ENCODE peak calls at places on chromosome 17, in ten cellular contexts. One of them, this sample, is unnamed.

GRCh38 chr17:50027639-50028206 is 28.2 kb upstream of the ITGA3 start:
- DNase-seq in right atrium auricular region: peak
- DNase-seq in activated naive CD8-positive, alpha-beta T cell treated with anti-CD3 and anti-CD28 coated beads for 36 hours: no peak
- DNase-seq in epithelial cell of prostate: peak
- DNase-seq in GM03348: peak
- DNase-seq in HT1080: peak
- DNase-seq in CD4-positive, alpha-beta T cell: no peak
- DNase-seq in activated T-helper 2 cell treated with anti-CD3 and anti-CD28 coated beads, Interferon-gamma antibody, Interleukin-2, Interleukin-4, amounts not matched to agents 10 μg/mL and 5 μg/mL and 100 μg/mL, durations not matched to agents 14 hours and 24 hours and 36 hours: no peak
- DNase-seq in frontal cortex: no peak
- DNase-seq in testis: no peak
- DNase-seq in this sample: peak

GRCh38 chr17:77349976-77350830 is 209.4 kb downstream of the SEC14L1 start:
- DNase-seq in right atrium auricular region: peak
- DNase-seq in HT1080: no peak
- DNase-seq in testis: peak
- DNase-seq in activated naive CD8-positive, alpha-beta T cell treated with anti-CD3 and anti-CD28 coated beads for 36 hours: no peak
- DNase-seq in activated T-helper 2 cell treated with anti-CD3 and anti-CD28 coated beads, Interferon-gamma antibody, Interleukin-2, Interleukin-4, amounts not matched to agents 10 μg/mL and 5 μg/mL and 100 μg/mL, durations not matched to agents 14 hours and 24 hours and 36 hours: no peak
- DNase-seq in CD4-positive, alpha-beta T cell: no peak
- DNase-seq in epithelial cell of prostate: no peak
- DNase-seq in frontal cortex: no peak
- DNase-seq in GM03348: peak
- DNase-seq in this sample: no peak

GRCh38 chr17:57905875-57906455 is 49.2 kb downstream of the CUEDC1 start:
- DNase-seq in HT1080: no peak
- DNase-seq in activated naive CD8-positive, alpha-beta T cell treated with anti-CD3 and anti-CD28 coated beads for 36 hours: no peak
- DNase-seq in epithelial cell of prostate: no peak
- DNase-seq in GM03348: no peak
- DNase-seq in testis: no peak
- DNase-seq in CD4-positive, alpha-beta T cell: no peak
- DNase-seq in right atrium auricular region: no peak
- DNase-seq in frontal cortex: no peak
- DNase-seq in activated T-helper 2 cell treated with anti-CD3 and anti-CD28 coated beads, Interferon-gamma antibody, Interleukin-2, Interleukin-4, amounts not matched to agents 10 μg/mL and 5 μg/mL and 100 μg/mL, durations not matched to agents 14 hours and 24 hours and 36 hours: no peak
- DNase-seq in this sample: no peak

GRCh38 chr17:296382-296781 is 56.2 kb downstream of the RPH3AL start:
- DNase-seq in activated T-helper 2 cell treated with anti-CD3 and anti-CD28 coated beads, Interferon-gamma antibody, Interleukin-2, Interleukin-4, amounts not matched to agents 10 μg/mL and 5 μg/mL and 100 μg/mL, durations not matched to agents 14 hours and 24 hours and 36 hours: no peak
- DNase-seq in testis: no peak
- DNase-seq in GM03348: no peak
- DNase-seq in CD4-positive, alpha-beta T cell: no peak
- DNase-seq in right atrium auricular region: no peak
- DNase-seq in epithelial cell of prostate: no peak
- DNase-seq in activated naive CD8-positive, alpha-beta T cell treated with anti-CD3 and anti-CD28 coated beads for 36 hours: no peak
- DNase-seq in HT1080: no peak
- DNase-seq in frontal cortex: no peak
- DNase-seq in this sample: no peak

GRCh38 chr17:63675231-63675606 is 24.7 kb downstream of the LIMD2 start:
- DNase-seq in epithelial cell of prostate: no peak
- DNase-seq in CD4-positive, alpha-beta T cell: no peak
- DNase-seq in activated naive CD8-positive, alpha-beta T cell treated with anti-CD3 and anti-CD28 coated beads for 36 hours: no peak
- DNase-seq in testis: no peak
- DNase-seq in frontal cortex: no peak
- DNase-seq in HT1080: peak
- DNase-seq in right atrium auricular region: no peak
- DNase-seq in activated T-helper 2 cell treated with anti-CD3 and anti-CD28 coated beads, Interferon-gamma antibody, Interleukin-2, Interleukin-4, amounts not matched to agents 10 μg/mL and 5 μg/mL and 100 μg/mL, durations not matched to agents 14 hours and 24 hours and 36 hours: no peak
- DNase-seq in GM03348: no peak
- DNase-seq in this sample: no peak

GRCh38 chr17:69141802-69142472 is at the start of gene ABCA6:
- DNase-seq in GM03348: peak
- DNase-seq in CD4-positive, alpha-beta T cell: no peak
- DNase-seq in HT1080: peak
- DNase-seq in frontal cortex: no peak
- DNase-seq in right atrium auricular region: no peak
- DNase-seq in testis: no peak
- DNase-seq in epithelial cell of prostate: no peak
- DNase-seq in activated T-helper 2 cell treated with anti-CD3 and anti-CD28 coated beads, Interferon-gamma antibody, Interleukin-2, Interleukin-4, amounts not matched to agents 10 μg/mL and 5 μg/mL and 100 μg/mL, durations not matched to agents 14 hours and 24 hours and 36 hours: no peak
- DNase-seq in activated naive CD8-positive, alpha-beta T cell treated with anti-CD3 and anti-CD28 coated beads for 36 hours: no peak
- DNase-seq in this sample: no peak

GRCh38 chr17:39834017-39834416 is 30.1 kb downstream of the IKZF3 start:
- DNase-seq in CD4-positive, alpha-beta T cell: no peak
- DNase-seq in testis: no peak
- DNase-seq in right atrium auricular region: no peak
- DNase-seq in GM03348: no peak
- DNase-seq in activated naive CD8-positive, alpha-beta T cell treated with anti-CD3 and anti-CD28 coated beads for 36 hours: no peak
- DNase-seq in frontal cortex: no peak
- DNase-seq in epithelial cell of prostate: no peak
- DNase-seq in HT1080: no peak
- DNase-seq in activated T-helper 2 cell treated with anti-CD3 and anti-CD28 coated beads, Interferon-gamma antibody, Interleukin-2, Interleukin-4, amounts not matched to agents 10 μg/mL and 5 μg/mL and 100 μg/mL, durations not matched to agents 14 hours and 24 hours and 36 hours: no peak
- DNase-seq in this sample: no peak

GRCh38 chr17:4040784-4041183 is 76.5 kb upstream of the ATP2A3 start:
- DNase-seq in epithelial cell of prostate: no peak
- DNase-seq in HT1080: no peak
- DNase-seq in frontal cortex: no peak
- DNase-seq in activated T-helper 2 cell treated with anti-CD3 and anti-CD28 coated beads, Interferon-gamma antibody, Interleukin-2, Interleukin-4, amounts not matched to agents 10 μg/mL and 5 μg/mL and 100 μg/mL, durations not matched to agents 14 hours and 24 hours and 36 hours: no peak
- DNase-seq in GM03348: no peak
- DNase-seq in CD4-positive, alpha-beta T cell: no peak
- DNase-seq in right atrium auricular region: no peak
- DNase-seq in activated naive CD8-positive, alpha-beta T cell treated with anti-CD3 and anti-CD28 coated beads for 36 hours: no peak
- DNase-seq in testis: no peak
- DNase-seq in this sample: no peak

GRCh38 chr17:80883831-80884735 is 107.6 kb upstream of the CHMP6 start:
- DNase-seq in epithelial cell of prostate: no peak
- DNase-seq in activated T-helper 2 cell treated with anti-CD3 and anti-CD28 coated beads, Interferon-gamma antibody, Interleukin-2, Interleukin-4, amounts not matched to agents 10 μg/mL and 5 μg/mL and 100 μg/mL, durations not matched to agents 14 hours and 24 hours and 36 hours: no peak
- DNase-seq in frontal cortex: no peak
- DNase-seq in activated naive CD8-positive, alpha-beta T cell treated with anti-CD3 and anti-CD28 coated beads for 36 hours: no peak
- DNase-seq in GM03348: no peak
- DNase-seq in right atrium auricular region: no peak
- DNase-seq in HT1080: no peak
- DNase-seq in testis: no peak
- DNase-seq in CD4-positive, alpha-beta T cell: no peak
- DNase-seq in this sample: peak

GRCh38 chr17:50977487-50978159 is 111.5 kb upstream of the TOB1 start:
- DNase-seq in CD4-positive, alpha-beta T cell: no peak
- DNase-seq in activated naive CD8-positive, alpha-beta T cell treated with anti-CD3 and anti-CD28 coated beads for 36 hours: no peak
- DNase-seq in activated T-helper 2 cell treated with anti-CD3 and anti-CD28 coated beads, Interferon-gamma antibody, Interleukin-2, Interleukin-4, amounts not matched to agents 10 μg/mL and 5 μg/mL and 100 μg/mL, durations not matched to agents 14 hours and 24 hours and 36 hours: no peak
- DNase-seq in epithelial cell of prostate: no peak
- DNase-seq in testis: no peak
- DNase-seq in GM03348: no peak
- DNase-seq in right atrium auricular region: no peak
- DNase-seq in HT1080: no peak
- DNase-seq in frontal cortex: no peak
- DNase-seq in this sample: no peak

GRCh38 chr17:65592131-65592965 is 30.9 kb upstream of the AXIN2 start:
- DNase-seq in testis: no peak
- DNase-seq in activated naive CD8-positive, alpha-beta T cell treated with anti-CD3 and anti-CD28 coated beads for 36 hours: no peak
- DNase-seq in CD4-positive, alpha-beta T cell: no peak
- DNase-seq in right atrium auricular region: no peak
- DNase-seq in HT1080: no peak
- DNase-seq in frontal cortex: no peak
- DNase-seq in GM03348: no peak
- DNase-seq in activated T-helper 2 cell treated with anti-CD3 and anti-CD28 coated beads, Interferon-gamma antibody, Interleukin-2, Interleukin-4, amounts not matched to agents 10 μg/mL and 5 μg/mL and 100 μg/mL, durations not matched to agents 14 hours and 24 hours and 36 hours: no peak
- DNase-seq in epithelial cell of prostate: no peak
- DNase-seq in this sample: no peak

GRCh38 chr17:73278049-73278464 is 16.4 kb upstream of the CPSF4L start:
- DNase-seq in activated T-helper 2 cell treated with anti-CD3 and anti-CD28 coated beads, Interferon-gamma antibody, Interleukin-2, Interleukin-4, amounts not matched to agents 10 μg/mL and 5 μg/mL and 100 μg/mL, durations not matched to agents 14 hours and 24 hours and 36 hours: no peak
- DNase-seq in activated naive CD8-positive, alpha-beta T cell treated with anti-CD3 and anti-CD28 coated beads for 36 hours: no peak
- DNase-seq in testis: peak
- DNase-seq in GM03348: no peak
- DNase-seq in epithelial cell of prostate: no peak
- DNase-seq in frontal cortex: no peak
- DNase-seq in HT1080: no peak
- DNase-seq in CD4-positive, alpha-beta T cell: no peak
- DNase-seq in right atrium auricular region: no peak
- DNase-seq in this sample: no peak

GRCh38 chr17:73231363-73231762 is 30.3 kb downstream of the CPSF4L start:
- DNase-seq in testis: peak
- DNase-seq in frontal cortex: no peak
- DNase-seq in activated naive CD8-positive, alpha-beta T cell treated with anti-CD3 and anti-CD28 coated beads for 36 hours: no peak
- DNase-seq in CD4-positive, alpha-beta T cell: no peak
- DNase-seq in epithelial cell of prostate: no peak
- DNase-seq in activated T-helper 2 cell treated with anti-CD3 and anti-CD28 coated beads, Interferon-gamma antibody, Interleukin-2, Interleukin-4, amounts not matched to agents 10 μg/mL and 5 μg/mL and 100 μg/mL, durations not matched to agents 14 hours and 24 hours and 36 hours: no peak
- DNase-seq in right atrium auricular region: no peak
- DNase-seq in GM03348: peak
- DNase-seq in HT1080: peak
- DNase-seq in this sample: no peak

GRCh38 chr17:68383443-68384321 is 73.6 kb downstream of the WIPI1 start:
- DNase-seq in HT1080: peak
- DNase-seq in right atrium auricular region: no peak
- DNase-seq in testis: no peak
- DNase-seq in activated naive CD8-positive, alpha-beta T cell treated with anti-CD3 and anti-CD28 coated beads for 36 hours: peak
- DNase-seq in CD4-positive, alpha-beta T cell: no peak
- DNase-seq in GM03348: peak
- DNase-seq in frontal cortex: no peak
- DNase-seq in activated T-helper 2 cell treated with anti-CD3 and anti-CD28 coated beads, Interferon-gamma antibody, Interleukin-2, Interleukin-4, amounts not matched to agents 10 μg/mL and 5 μg/mL and 100 μg/mL, durations not matched to agents 14 hours and 24 hours and 36 hours: no peak
- DNase-seq in epithelial cell of prostate: no peak
- DNase-seq in this sample: no peak

GRCh38 chr17:6303664-6304063 is 131.3 kb downstream of the AIPL1 start:
- DNase-seq in GM03348: peak
- DNase-seq in activated naive CD8-positive, alpha-beta T cell treated with anti-CD3 and anti-CD28 coated beads for 36 hours: peak
- DNase-seq in CD4-positive, alpha-beta T cell: no peak
- DNase-seq in epithelial cell of prostate: no peak
- DNase-seq in frontal cortex: no peak
- DNase-seq in HT1080: no peak
- DNase-seq in right atrium auricular region: no peak
- DNase-seq in activated T-helper 2 cell treated with anti-CD3 and anti-CD28 coated beads, Interferon-gamma antibody, Interleukin-2, Interleukin-4, amounts not matched to agents 10 μg/mL and 5 μg/mL and 100 μg/mL, durations not matched to agents 14 hours and 24 hours and 36 hours: no peak
- DNase-seq in testis: no peak
- DNase-seq in this sample: no peak

GRCh38 chr17:57604771-57605733 is 140.0 kb downstream of the CCDC182 start:
- DNase-seq in frontal cortex: peak
- DNase-seq in epithelial cell of prostate: no peak
- DNase-seq in HT1080: no peak
- DNase-seq in testis: peak
- DNase-seq in right atrium auricular region: peak
- DNase-seq in activated T-helper 2 cell treated with anti-CD3 and anti-CD28 coated beads, Interferon-gamma antibody, Interleukin-2, Interleukin-4, amounts not matched to agents 10 μg/mL and 5 μg/mL and 100 μg/mL, durations not matched to agents 14 hours and 24 hours and 36 hours: no peak
- DNase-seq in GM03348: peak
- DNase-seq in CD4-positive, alpha-beta T cell: no peak
- DNase-seq in activated naive CD8-positive, alpha-beta T cell treated with anti-CD3 and anti-CD28 coated beads for 36 hours: peak
- DNase-seq in this sample: peak

GRCh38 chr17:4477286-4477791 is 21.3 kb upstream of the SPNS2 start:
- DNase-seq in testis: no peak
- DNase-seq in activated T-helper 2 cell treated with anti-CD3 and anti-CD28 coated beads, Interferon-gamma antibody, Interleukin-2, Interleukin-4, amounts not matched to agents 10 μg/mL and 5 μg/mL and 100 μg/mL, durations not matched to agents 14 hours and 24 hours and 36 hours: no peak
- DNase-seq in CD4-positive, alpha-beta T cell: no peak
- DNase-seq in epithelial cell of prostate: no peak
- DNase-seq in right atrium auricular region: no peak
- DNase-seq in activated naive CD8-positive, alpha-beta T cell treated with anti-CD3 and anti-CD28 coated beads for 36 hours: no peak
- DNase-seq in frontal cortex: no peak
- DNase-seq in HT1080: no peak
- DNase-seq in GM03348: no peak
- DNase-seq in this sample: peak

GRCh38 chr17:413016-413350 is 60.4 kb upstream of the RPH3AL start:
- DNase-seq in epithelial cell of prostate: no peak
- DNase-seq in GM03348: no peak
- DNase-seq in activated T-helper 2 cell treated with anti-CD3 and anti-CD28 coated beads, Interferon-gamma antibody, Interleukin-2, Interleukin-4, amounts not matched to agents 10 μg/mL and 5 μg/mL and 100 μg/mL, durations not matched to agents 14 hours and 24 hours and 36 hours: peak
- DNase-seq in activated naive CD8-positive, alpha-beta T cell treated with anti-CD3 and anti-CD28 coated beads for 36 hours: no peak
- DNase-seq in HT1080: no peak
- DNase-seq in frontal cortex: no peak
- DNase-seq in right atrium auricular region: no peak
- DNase-seq in testis: no peak
- DNase-seq in CD4-positive, alpha-beta T cell: peak
- DNase-seq in this sample: no peak

GRCh38 chr17:8015957-8016631 is 13.7 kb downstream of the GUCY2D start:
- DNase-seq in activated naive CD8-positive, alpha-beta T cell treated with anti-CD3 and anti-CD28 coated beads for 36 hours: no peak
- DNase-seq in HT1080: no peak
- DNase-seq in GM03348: no peak
- DNase-seq in activated T-helper 2 cell treated with anti-CD3 and anti-CD28 coated beads, Interferon-gamma antibody, Interleukin-2, Interleukin-4, amounts not matched to agents 10 μg/mL and 5 μg/mL and 100 μg/mL, durations not matched to agents 14 hours and 24 hours and 36 hours: no peak
- DNase-seq in frontal cortex: peak
- DNase-seq in epithelial cell of prostate: no peak
- DNase-seq in right atrium auricular region: no peak
- DNase-seq in CD4-positive, alpha-beta T cell: no peak
- DNase-seq in testis: no peak
- DNase-seq in this sample: peak

GRCh38 chr17:74919440-74920305 is 3.4 kb downstream of the USH1G start:
- DNase-seq in frontal cortex: no peak
- DNase-seq in epithelial cell of prostate: no peak
- DNase-seq in HT1080: no peak
- DNase-seq in activated naive CD8-positive, alpha-beta T cell treated with anti-CD3 and anti-CD28 coated beads for 36 hours: peak
- DNase-seq in testis: peak
- DNase-seq in GM03348: no peak
- DNase-seq in right atrium auricular region: no peak
- DNase-seq in activated T-helper 2 cell treated with anti-CD3 and anti-CD28 coated beads, Interferon-gamma antibody, Interleukin-2, Interleukin-4, amounts not matched to agents 10 μg/mL and 5 μg/mL and 100 μg/mL, durations not matched to agents 14 hours and 24 hours and 36 hours: no peak
- DNase-seq in CD4-positive, alpha-beta T cell: no peak
- DNase-seq in this sample: no peak

GRCh38 chr17:32769846-32770245 is 107.1 kb downstream of the MYO1D start:
- DNase-seq in right atrium auricular region: no peak
- DNase-seq in frontal cortex: no peak
- DNase-seq in CD4-positive, alpha-beta T cell: no peak
- DNase-seq in testis: no peak
- DNase-seq in activated T-helper 2 cell treated with anti-CD3 and anti-CD28 coated beads, Interferon-gamma antibody, Interleukin-2, Interleukin-4, amounts not matched to agents 10 μg/mL and 5 μg/mL and 100 μg/mL, durations not matched to agents 14 hours and 24 hours and 36 hours: no peak
- DNase-seq in activated naive CD8-positive, alpha-beta T cell treated with anti-CD3 and anti-CD28 coated beads for 36 hours: no peak
- DNase-seq in HT1080: no peak
- DNase-seq in GM03348: no peak
- DNase-seq in epithelial cell of prostate: no peak
- DNase-seq in this sample: no peak

GRCh38 chr17:51397361-51398127 is 137.2 kb downstream of the UTP18 start:
- DNase-seq in epithelial cell of prostate: peak
- DNase-seq in HT1080: peak
- DNase-seq in testis: no peak
- DNase-seq in frontal cortex: no peak
- DNase-seq in CD4-positive, alpha-beta T cell: no peak
- DNase-seq in right atrium auricular region: no peak
- DNase-seq in activated T-helper 2 cell treated with anti-CD3 and anti-CD28 coated beads, Interferon-gamma antibody, Interleukin-2, Interleukin-4, amounts not matched to agents 10 μg/mL and 5 μg/mL and 100 μg/mL, durations not matched to agents 14 hours and 24 hours and 36 hours: no peak
- DNase-seq in activated naive CD8-positive, alpha-beta T cell treated with anti-CD3 and anti-CD28 coated beads for 36 hours: no peak
- DNase-seq in GM03348: no peak
- DNase-seq in this sample: no peak

GRCh38 chr17:17765921-17766320 is 70.9 kb downstream of the SREBF1 start:
- DNase-seq in activated T-helper 2 cell treated with anti-CD3 and anti-CD28 coated beads, Interferon-gamma antibody, Interleukin-2, Interleukin-4, amounts not matched to agents 10 μg/mL and 5 μg/mL and 100 μg/mL, durations not matched to agents 14 hours and 24 hours and 36 hours: no peak
- DNase-seq in testis: no peak
- DNase-seq in GM03348: no peak
- DNase-seq in HT1080: no peak
- DNase-seq in CD4-positive, alpha-beta T cell: no peak
- DNase-seq in epithelial cell of prostate: no peak
- DNase-seq in right atrium auricular region: no peak
- DNase-seq in frontal cortex: no peak
- DNase-seq in activated naive CD8-positive, alpha-beta T cell treated with anti-CD3 and anti-CD28 coated beads for 36 hours: no peak
- DNase-seq in this sample: no peak

GRCh38 chr17:7380855-7381683 is at the start of gene TNK1:
- DNase-seq in frontal cortex: no peak
- DNase-seq in activated T-helper 2 cell treated with anti-CD3 and anti-CD28 coated beads, Interferon-gamma antibody, Interleukin-2, Interleukin-4, amounts not matched to agents 10 μg/mL and 5 μg/mL and 100 μg/mL, durations not matched to agents 14 hours and 24 hours and 36 hours: no peak
- DNase-seq in CD4-positive, alpha-beta T cell: no peak
- DNase-seq in epithelial cell of prostate: no peak
- DNase-seq in activated naive CD8-positive, alpha-beta T cell treated with anti-CD3 and anti-CD28 coated beads for 36 hours: no peak
- DNase-seq in testis: peak
- DNase-seq in HT1080: no peak
- DNase-seq in GM03348: peak
- DNase-seq in right atrium auricular region: no peak
- DNase-seq in this sample: peak

GRCh38 chr17:44988256-44988942 is 20.3 kb upstream of the C1QL1 start:
- DNase-seq in frontal cortex: no peak
- DNase-seq in CD4-positive, alpha-beta T cell: no peak
- DNase-seq in epithelial cell of prostate: no peak
- DNase-seq in right atrium auricular region: no peak
- DNase-seq in GM03348: no peak
- DNase-seq in HT1080: no peak
- DNase-seq in activated naive CD8-positive, alpha-beta T cell treated with anti-CD3 and anti-CD28 coated beads for 36 hours: no peak
- DNase-seq in testis: no peak
- DNase-seq in activated T-helper 2 cell treated with anti-CD3 and anti-CD28 coated beads, Interferon-gamma antibody, Interleukin-2, Interleukin-4, amounts not matched to agents 10 μg/mL and 5 μg/mL and 100 μg/mL, durations not matched to agents 14 hours and 24 hours and 36 hours: no peak
- DNase-seq in this sample: no peak

GRCh38 chr17:82216301-82217119 is 3.9 kb upstream of the CCDC57 start:
- DNase-seq in right atrium auricular region: peak
- DNase-seq in HT1080: peak
- DNase-seq in GM03348: peak
- DNase-seq in CD4-positive, alpha-beta T cell: no peak
- DNase-seq in activated naive CD8-positive, alpha-beta T cell treated with anti-CD3 and anti-CD28 coated beads for 36 hours: peak
- DNase-seq in testis: peak
- DNase-seq in frontal cortex: no peak
- DNase-seq in epithelial cell of prostate: no peak
- DNase-seq in activated T-helper 2 cell treated with anti-CD3 and anti-CD28 coated beads, Interferon-gamma antibody, Interleukin-2, Interleukin-4, amounts not matched to agents 10 μg/mL and 5 μg/mL and 100 μg/mL, durations not matched to agents 14 hours and 24 hours and 36 hours: no peak
- DNase-seq in this sample: peak

GRCh38 chr17:79165756-79166473 is 91.3 kb downstream of the ENGASE start:
- DNase-seq in CD4-positive, alpha-beta T cell: no peak
- DNase-seq in right atrium auricular region: no peak
- DNase-seq in activated naive CD8-positive, alpha-beta T cell treated with anti-CD3 and anti-CD28 coated beads for 36 hours: no peak
- DNase-seq in GM03348: no peak
- DNase-seq in frontal cortex: no peak
- DNase-seq in HT1080: no peak
- DNase-seq in activated T-helper 2 cell treated with anti-CD3 and anti-CD28 coated beads, Interferon-gamma antibody, Interleukin-2, Interleukin-4, amounts not matched to agents 10 μg/mL and 5 μg/mL and 100 μg/mL, durations not matched to agents 14 hours and 24 hours and 36 hours: no peak
- DNase-seq in testis: no peak
- DNase-seq in epithelial cell of prostate: no peak
- DNase-seq in this sample: no peak

GRCh38 chr17:78790552-78790951 is 8.5 kb upstream of the CYTH1 start:
- DNase-seq in CD4-positive, alpha-beta T cell: no peak
- DNase-seq in activated naive CD8-positive, alpha-beta T cell treated with anti-CD3 and anti-CD28 coated beads for 36 hours: no peak
- DNase-seq in epithelial cell of prostate: no peak
- DNase-seq in testis: no peak
- DNase-seq in GM03348: no peak
- DNase-seq in frontal cortex: no peak
- DNase-seq in HT1080: no peak
- DNase-seq in activated T-helper 2 cell treated with anti-CD3 and anti-CD28 coated beads, Interferon-gamma antibody, Interleukin-2, Interleukin-4, amounts not matched to agents 10 μg/mL and 5 μg/mL and 100 μg/mL, durations not matched to agents 14 hours and 24 hours and 36 hours: no peak
- DNase-seq in right atrium auricular region: no peak
- DNase-seq in this sample: peak